ENCODE peak calls at places on chromosomes 12 and 14, in five cellular contexts. One of them, this sample, is unnamed.

GRCh38 chr14:60079723-60080122 is 12.0 kb upstream of the PCNX4 start:
- DNase-seq in DND-41: no peak
- DNase-seq in pancreas: no peak
- DNase-seq in uterus: no peak
- DNase-seq in AG08395: no peak
- DNase-seq in this sample: no peak

GRCh38 chr14:94620597-94620996 is 8.4 kb downstream of the SERPINA3 start:
- DNase-seq in DND-41: no peak
- DNase-seq in pancreas: no peak
- DNase-seq in uterus: no peak
- DNase-seq in AG08395: no peak
- DNase-seq in this sample: no peak

GRCh38 chr12:6752181-6752930 is 585 bp downstream of the MLF2 start:
- DNase-seq in DND-41: peak; percentile 61
- DNase-seq in pancreas: no peak
- DNase-seq in uterus: peak; percentile 27
- DNase-seq in AG08395: peak; percentile 67
- DNase-seq in this sample: peak; percentile 49

GRCh38 chr14:81435578-81436295 is 35.6 kb upstream of the STON2 start:
- DNase-seq in DND-41: no peak
- DNase-seq in pancreas: peak; percentile 61
- DNase-seq in uterus: peak; percentile 41
- DNase-seq in AG08395: peak; percentile 30
- DNase-seq in this sample: peak; percentile 12

GRCh38 chr14:85243306-85243705 is 286.6 kb upstream of the FLRT2 start:
- DNase-seq in DND-41: no peak
- DNase-seq in pancreas: no peak
- DNase-seq in uterus: no peak
- DNase-seq in AG08395: no peak
- DNase-seq in this sample: no peak

GRCh38 chr12:34335819-34336262 is 313.5 kb downstream of the ALG10 start:
- DNase-seq in DND-41: no peak
- DNase-seq in pancreas: no peak
- DNase-seq in uterus: no peak
- DNase-seq in AG08395: no peak
- DNase-seq in this sample: peak; percentile 58

GRCh38 chr12:41936333-41936732 is 208.3 kb downstream of the GXYLT1 start:
- DNase-seq in DND-41: no peak
- DNase-seq in pancreas: no peak
- DNase-seq in uterus: no peak
- DNase-seq in AG08395: no peak
- DNase-seq in this sample: no peak

GRCh38 chr12:120980800-120981368 is 2.5 kb downstream of the HNF1A start:
- DNase-seq in DND-41: no peak
- DNase-seq in pancreas: peak; percentile 47
- DNase-seq in uterus: no peak
- DNase-seq in AG08395: no peak
- DNase-seq in this sample: no peak

GRCh38 chr12:12404297-12404696 is 47.4 kb downstream of the BORCS5 start:
- DNase-seq in DND-41: no peak
- DNase-seq in pancreas: no peak
- DNase-seq in uterus: no peak
- DNase-seq in AG08395: no peak
- DNase-seq in this sample: no peak

GRCh38 chr12:93549174-93549573 is 23.3 kb upstream of the SOCS2 start:
- DNase-seq in DND-41: no peak
- DNase-seq in pancreas: no peak
- DNase-seq in uterus: no peak
- DNase-seq in AG08395: no peak
- DNase-seq in this sample: no peak

GRCh38 chr12:91774471-91774921 is 371.1 kb downstream of the BTG1 start:
- DNase-seq in DND-41: no peak
- DNase-seq in pancreas: no peak
- DNase-seq in uterus: no peak
- DNase-seq in AG08395: peak; percentile 19
- DNase-seq in this sample: peak; percentile 24

This sample was measured in MG63.